ENCODE peak calls at places on chromosomes 6 and 20, in five cellular contexts. V, C, X, U and Z are unnamed samples.

GRCh38 chr6:33579828-33580714 is at the start of gene BAK1:
- DNase-seq in V (peak), C (peak), X (peak), U (peak), Z (peak)

GRCh38 chr6:147648936-147649335 is 140.4 kb downstream of the SAMD5 start:
- DNase-seq in V (no peak), C (no peak), X (no peak), U (no peak), Z (no peak)

GRCh38 chr20:18066421-18067333 is 9.0 kb upstream of the OVOL2 start:
- DNase-seq in V (no peak), C (no peak), X (no peak), U (no peak), Z (no peak)

GRCh38 chr6:170173416-170173990 is 117.4 kb downstream of the DLL1 start:
- DNase-seq in V (no peak), C (no peak), X (no peak), U (no peak), Z (no peak)

GRCh38 chr6:327538-328183 is 35.4 kb downstream of the DUSP22 start:
- DNase-seq in V (peak), C (no peak), X (peak), U (no peak), Z (no peak)

GRCh38 chr6:33426590-33427563 is 7.0 kb downstream of the SYNGAP1 start:
- DNase-seq in V (no peak), C (peak), X (no peak), U (no peak), Z (no peak)

GRCh38 chr6:114240800-114241199 is 102.0 kb downstream of the HS3ST5 start:
- DNase-seq in V (no peak), C (no peak), X (no peak), U (no peak), Z (no peak)

GRCh38 chr20:5036828-5037227 is 35.5 kb upstream of the SLC23A2 start:
- DNase-seq in V (no peak), C (no peak), X (no peak), U (no peak), Z (no peak)

GRCh38 chr6:66931787-66932186 is 1224.8 kb upstream of the EYS start:
- DNase-seq in V (no peak), C (no peak), X (no peak), U (no peak), Z (no peak)

GRCh38 chr6:31791324-31792089 is 4.0 kb downstream of the VARS1 start:
- DNase-seq in V (peak), C (no peak), X (no peak), U (no peak), Z (peak)

GRCh38 chr6:170090561-170090960 is 200.3 kb downstream of the DLL1 start:
- DNase-seq in V (no peak), C (peak), X (no peak), U (no peak), Z (no peak)

GRCh38 chr20:23879811-23880374 is 345 bp upstream of the CST5 start:
- DNase-seq in V (no peak), C (no peak), X (peak), U (no peak), Z (peak)